ENCODE peak calls at places on chromosomes 1 and 21, in nine cellular contexts. One of them, this sample, is unnamed. For H3K4me1 and H3K9me3, the result is how much of the 10 kb centered on the place peaks cover.

GRCh38 chr1:153646672-153647374 is 11.7 kb upstream of the SNAPIN start:
- DNase-seq in heart right ventricle: no peak
- DNase-seq in body of pancreas: no peak
- DNase-seq in esophagus squamous epithelium: no peak
- DNase-seq in Caco-2: no peak
- DNase-seq in CD8-positive, alpha-beta T cell: no peak
- DNase-seq in thoracic aorta: no peak
- DNase-seq in mammary epithelial cell: no peak
- DNase-seq in IMR-90: no peak
- DNase-seq in this sample: no peak

GRCh38 chr1:7405844-7406500 is 365.1 kb upstream of the VAMP3 start:
- DNase-seq in heart right ventricle: no peak
- DNase-seq in body of pancreas: no peak
- DNase-seq in esophagus squamous epithelium: no peak
- DNase-seq in Caco-2: no peak
- DNase-seq in CD8-positive, alpha-beta T cell: no peak
- DNase-seq in thoracic aorta: no peak
- DNase-seq in mammary epithelial cell: no peak
- DNase-seq in IMR-90: no peak
- DNase-seq in this sample: no peak

GRCh38 chr21:31622397-31622796 is 37.1 kb upstream of the SOD1 start:
- DNase-seq in heart right ventricle: no peak
- DNase-seq in body of pancreas: no peak
- DNase-seq in esophagus squamous epithelium: no peak
- DNase-seq in Caco-2: no peak
- DNase-seq in CD8-positive, alpha-beta T cell: no peak
- DNase-seq in thoracic aorta: no peak
- DNase-seq in mammary epithelial cell: no peak
- DNase-seq in IMR-90: no peak
- DNase-seq in this sample: no peak

GRCh38 chr1:232950919-232951579 is 638 bp downstream of the NTPCR start:
- DNase-seq in heart right ventricle: no peak
- DNase-seq in body of pancreas: no peak
- DNase-seq in esophagus squamous epithelium: no peak
- DNase-seq in Caco-2: peak
- DNase-seq in CD8-positive, alpha-beta T cell: no peak
- DNase-seq in thoracic aorta: no peak
- DNase-seq in mammary epithelial cell: peak
- DNase-seq in IMR-90: peak
- DNase-seq in this sample: no peak

GRCh38 chr1:174158767-174159252 is 510 bp upstream of the RABGAP1L start:
- DNase-seq in heart right ventricle: no peak
- DNase-seq in body of pancreas: no peak
- DNase-seq in esophagus squamous epithelium: no peak
- DNase-seq in Caco-2: no peak
- DNase-seq in CD8-positive, alpha-beta T cell: no peak
- DNase-seq in thoracic aorta: no peak
- DNase-seq in mammary epithelial cell: no peak
- DNase-seq in IMR-90: no peak
- DNase-seq in this sample: no peak

GRCh38 chr1:192831706-192832355 is 23.0 kb downstream of the RGS2 start:
- DNase-seq in heart right ventricle: no peak
- DNase-seq in body of pancreas: no peak
- DNase-seq in esophagus squamous epithelium: no peak
- DNase-seq in Caco-2: no peak
- DNase-seq in CD8-positive, alpha-beta T cell: no peak
- DNase-seq in thoracic aorta: no peak
- DNase-seq in mammary epithelial cell: peak
- DNase-seq in IMR-90: peak
- DNase-seq in this sample: no peak

GRCh38 chr1:179866616-179867015 is 11.0 kb downstream of the TOR1AIP2 start:
- DNase-seq in heart right ventricle: no peak
- DNase-seq in body of pancreas: no peak
- DNase-seq in esophagus squamous epithelium: no peak
- DNase-seq in Caco-2: no peak
- DNase-seq in CD8-positive, alpha-beta T cell: no peak
- DNase-seq in thoracic aorta: no peak
- DNase-seq in mammary epithelial cell: no peak
- DNase-seq in IMR-90: no peak
- DNase-seq in this sample: no peak

GRCh38 chr1:184854456-184855180 is 100.0 kb upstream of the EDEM3 start:
- DNase-seq in heart right ventricle: no peak
- DNase-seq in body of pancreas: no peak
- DNase-seq in esophagus squamous epithelium: no peak
- DNase-seq in Caco-2: no peak
- DNase-seq in CD8-positive, alpha-beta T cell: no peak
- DNase-seq in thoracic aorta: no peak
- DNase-seq in mammary epithelial cell: no peak
- DNase-seq in IMR-90: peak
- DNase-seq in this sample: no peak

GRCh38 chr1:19066248-19066873 is 109.9 kb upstream of the IFFO2 start:
- DNase-seq in heart right ventricle: no peak
- DNase-seq in body of pancreas: peak
- DNase-seq in esophagus squamous epithelium: no peak
- DNase-seq in Caco-2: no peak
- DNase-seq in CD8-positive, alpha-beta T cell: no peak
- DNase-seq in thoracic aorta: no peak
- DNase-seq in mammary epithelial cell: peak
- DNase-seq in IMR-90: peak
- DNase-seq in this sample: no peak

GRCh38 chr1:147840909-147841308 is 61.7 kb upstream of the GJA8 start:
- DNase-seq in heart right ventricle: no peak
- DNase-seq in body of pancreas: no peak
- DNase-seq in esophagus squamous epithelium: no peak
- DNase-seq in Caco-2: peak
- DNase-seq in CD8-positive, alpha-beta T cell: no peak
- DNase-seq in thoracic aorta: no peak
- DNase-seq in mammary epithelial cell: no peak
- DNase-seq in IMR-90: peak
- DNase-seq in this sample: no peak

GRCh38 chr1:202575906-202576653 is 134.2 kb downstream of the SYT2 start:
- DNase-seq in heart right ventricle: no peak
- DNase-seq in body of pancreas: no peak
- DNase-seq in esophagus squamous epithelium: no peak
- DNase-seq in Caco-2: no peak
- DNase-seq in CD8-positive, alpha-beta T cell: no peak
- DNase-seq in thoracic aorta: no peak
- DNase-seq in mammary epithelial cell: peak
- DNase-seq in IMR-90: peak
- DNase-seq in this sample: no peak
- H3K4me1 ChIP-seq in heart right ventricle: half or more
- H3K4me1 ChIP-seq in body of pancreas: under half
- H3K4me1 ChIP-seq in esophagus squamous epithelium: half or more
- H3K4me1 ChIP-seq in Caco-2: under half
- H3K4me1 ChIP-seq in CD8-positive, alpha-beta T cell: under half
- H3K4me1 ChIP-seq in thoracic aorta: half or more
- H3K4me1 ChIP-seq in mammary epithelial cell: under half
- H3K4me1 ChIP-seq in IMR-90: under half
- H3K4me1 ChIP-seq in this sample: under half

DNA sequence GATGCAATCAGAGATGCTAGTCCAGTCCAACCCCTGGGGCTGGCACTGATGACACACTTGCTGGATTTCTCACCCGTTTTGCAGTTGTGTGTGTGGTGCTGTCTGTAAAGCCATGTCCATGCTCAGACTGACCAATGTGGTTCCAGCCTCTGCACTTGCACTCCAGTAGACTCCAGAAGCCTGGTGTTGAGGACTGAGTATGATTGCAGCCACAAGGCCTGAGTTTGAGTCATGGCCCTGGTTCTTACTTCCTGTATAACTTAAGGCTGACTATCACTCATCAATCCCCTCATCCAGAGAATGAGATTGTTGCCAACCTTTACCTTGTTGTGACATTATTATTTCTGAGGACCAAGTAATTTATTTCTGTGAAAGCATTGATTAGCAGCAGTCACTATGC is 34.8 kb upstream of the IKBKE start:
- DNase-seq in heart right ventricle: no peak
- DNase-seq in body of pancreas: no peak
- DNase-seq in esophagus squamous epithelium: no peak
- DNase-seq in Caco-2: no peak
- DNase-seq in CD8-positive, alpha-beta T cell: no peak
- DNase-seq in thoracic aorta: no peak
- DNase-seq in mammary epithelial cell: no peak
- DNase-seq in IMR-90: peak
- DNase-seq in this sample: no peak
- TF ChIP-seq CTCF in heart right ventricle: no peak
- TF ChIP-seq CTCF in body of pancreas: no peak
- TF ChIP-seq CTCF in esophagus squamous epithelium: no peak
- TF ChIP-seq CTCF in Caco-2: no peak
- TF ChIP-seq CTCF in CD8-positive, alpha-beta T cell: no peak
- TF ChIP-seq CTCF in thoracic aorta: no peak
- TF ChIP-seq CTCF in mammary epithelial cell: no peak
- TF ChIP-seq CTCF in IMR-90: no peak
- TF ChIP-seq CTCF in this sample: no peak

GRCh38 chr1:227662933-227663332 is 72.2 kb downstream of the JMJD4 start:
- DNase-seq in heart right ventricle: no peak
- DNase-seq in body of pancreas: no peak
- DNase-seq in esophagus squamous epithelium: no peak
- DNase-seq in Caco-2: no peak
- DNase-seq in CD8-positive, alpha-beta T cell: no peak
- DNase-seq in thoracic aorta: no peak
- DNase-seq in mammary epithelial cell: no peak
- DNase-seq in IMR-90: no peak
- DNase-seq in this sample: no peak

GRCh38 chr1:227666286-227666685 is 68.8 kb downstream of the JMJD4 start:
- DNase-seq in heart right ventricle: no peak
- DNase-seq in body of pancreas: no peak
- DNase-seq in esophagus squamous epithelium: no peak
- DNase-seq in Caco-2: no peak
- DNase-seq in CD8-positive, alpha-beta T cell: no peak
- DNase-seq in thoracic aorta: no peak
- DNase-seq in mammary epithelial cell: no peak
- DNase-seq in IMR-90: no peak
- DNase-seq in this sample: no peak

GRCh38 chr1:227661495-227661894 is 73.6 kb downstream of the JMJD4 start:
- DNase-seq in heart right ventricle: no peak
- DNase-seq in body of pancreas: no peak
- DNase-seq in esophagus squamous epithelium: no peak
- DNase-seq in Caco-2: no peak
- DNase-seq in CD8-positive, alpha-beta T cell: no peak
- DNase-seq in thoracic aorta: no peak
- DNase-seq in mammary epithelial cell: no peak
- DNase-seq in IMR-90: no peak
- DNase-seq in this sample: no peak
- H3K9me3 ChIP-seq in heart right ventricle: half or more
- H3K9me3 ChIP-seq in body of pancreas: half or more
- H3K9me3 ChIP-seq in esophagus squamous epithelium: half or more
- H3K9me3 ChIP-seq in Caco-2: under half
- H3K9me3 ChIP-seq in CD8-positive, alpha-beta T cell: half or more
- H3K9me3 ChIP-seq in thoracic aorta: half or more
- H3K9me3 ChIP-seq in mammary epithelial cell: half or more
- H3K9me3 ChIP-seq in IMR-90: half or more
- H3K9me3 ChIP-seq in this sample: half or more

GRCh38 chr1:213984387-213985180 is 3.2 kb upstream of the PROX1 start:
- DNase-seq in heart right ventricle: no peak
- DNase-seq in body of pancreas: no peak
- DNase-seq in esophagus squamous epithelium: no peak
- DNase-seq in Caco-2: no peak
- DNase-seq in CD8-positive, alpha-beta T cell: no peak
- DNase-seq in thoracic aorta: no peak
- DNase-seq in mammary epithelial cell: no peak
- DNase-seq in IMR-90: no peak
- DNase-seq in this sample: no peak

GRCh38 chr1:213982515-213982813 is 5.3 kb upstream of the PROX1 start:
- DNase-seq in heart right ventricle: no peak
- DNase-seq in body of pancreas: no peak
- DNase-seq in esophagus squamous epithelium: no peak
- DNase-seq in Caco-2: no peak
- DNase-seq in CD8-positive, alpha-beta T cell: no peak
- DNase-seq in thoracic aorta: no peak
- DNase-seq in mammary epithelial cell: no peak
- DNase-seq in IMR-90: no peak
- DNase-seq in this sample: no peak

GRCh38 chr1:213980906-213981305 is 6.9 kb upstream of the PROX1 start:
- DNase-seq in heart right ventricle: no peak
- DNase-seq in body of pancreas: no peak
- DNase-seq in esophagus squamous epithelium: no peak
- DNase-seq in Caco-2: no peak
- DNase-seq in CD8-positive, alpha-beta T cell: no peak
- DNase-seq in thoracic aorta: no peak
- DNase-seq in mammary epithelial cell: no peak
- DNase-seq in IMR-90: no peak
- DNase-seq in this sample: no peak

GRCh38 chr1:213983589-213984386 is 4.0 kb upstream of the PROX1 start:
- DNase-seq in heart right ventricle: no peak
- DNase-seq in body of pancreas: no peak
- DNase-seq in esophagus squamous epithelium: no peak
- DNase-seq in Caco-2: no peak
- DNase-seq in CD8-positive, alpha-beta T cell: no peak
- DNase-seq in thoracic aorta: no peak
- DNase-seq in mammary epithelial cell: no peak
- DNase-seq in IMR-90: no peak
- DNase-seq in this sample: no peak

DNA sequence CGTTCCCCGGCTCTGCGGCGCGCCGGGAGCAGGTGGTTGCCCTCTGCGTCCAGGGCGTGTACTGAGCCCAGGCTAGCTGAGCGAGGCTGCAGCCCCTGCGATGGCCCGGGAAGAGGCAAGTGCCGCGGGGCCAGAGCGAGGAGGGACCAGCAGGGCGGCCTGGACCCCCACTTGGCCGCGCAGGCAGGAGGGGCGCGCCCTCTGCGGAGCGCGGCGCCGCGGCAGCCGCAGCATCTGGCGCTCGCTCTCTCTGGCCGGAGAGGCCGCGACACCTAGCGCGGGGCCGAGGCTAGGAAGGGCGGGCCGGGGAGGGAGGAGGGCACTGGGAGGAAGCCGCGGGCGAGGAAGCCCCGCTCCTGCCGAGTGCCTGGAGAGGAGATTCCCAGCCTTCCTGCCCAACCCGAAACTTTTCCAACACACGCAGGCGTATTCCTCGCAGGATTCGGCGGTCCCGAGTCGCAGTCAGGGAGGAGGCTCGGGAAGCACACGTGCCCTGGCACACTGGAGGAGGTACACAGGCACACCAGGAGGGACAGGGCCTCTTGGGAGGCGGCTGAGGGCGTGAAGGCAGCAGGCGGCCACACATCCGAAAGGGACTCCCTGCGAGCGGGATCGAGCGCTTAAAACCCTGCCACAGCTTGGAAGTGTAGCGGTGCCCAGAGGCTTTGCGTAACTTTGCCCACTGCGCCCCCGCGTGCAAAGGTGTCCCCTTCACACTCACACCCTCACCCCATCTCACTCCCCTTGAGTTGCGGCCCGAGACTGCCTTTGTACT is 4.8 kb upstream of the PROX1 start:
- DNase-seq in heart right ventricle: peak
- DNase-seq in body of pancreas: peak
- DNase-seq in esophagus squamous epithelium: no peak
- DNase-seq in Caco-2: peak
- DNase-seq in CD8-positive, alpha-beta T cell: no peak
- DNase-seq in thoracic aorta: no peak
- DNase-seq in mammary epithelial cell: no peak
- DNase-seq in IMR-90: no peak
- DNase-seq in this sample: no peak
- H3K4me1 ChIP-seq in heart right ventricle: under half
- H3K4me1 ChIP-seq in body of pancreas: under half
- H3K4me1 ChIP-seq in esophagus squamous epithelium: half or more
- H3K4me1 ChIP-seq in Caco-2: under half
- H3K4me1 ChIP-seq in CD8-positive, alpha-beta T cell: under half
- H3K4me1 ChIP-seq in thoracic aorta: under half
- H3K4me1 ChIP-seq in mammary epithelial cell: under half
- H3K4me1 ChIP-seq in IMR-90: under half
- H3K4me1 ChIP-seq in this sample: under half